ENCODE peak calls at places on chromosomes 6 and 20, in nine cellular contexts. D, R, A, W, P, C, I, T and E are unnamed samples.

GRCh38 chr6:96059586-96059985 is 43.8 kb downstream of the FUT9 start:
- DNase-seq in P (no peak), C (no peak), D (no peak), R (no peak), W (no peak), I (no peak), A (no peak), T (no peak), E (no peak)

GRCh38 chr6:47424436-47424836 is 53.2 kb upstream of the CD2AP start:
- DNase-seq in T (no peak), P (no peak), I (no peak), R (no peak), C (no peak), W (no peak), A (no peak), D (no peak), E (no peak)

GRCh38 chr6:18016698-18017097 is 29.3 kb upstream of the KIF13A start:
- DNase-seq in R (no peak), C (peak), W (no peak), T (no peak), I (no peak), A (no peak), P (no peak), D (no peak), E (no peak)

GRCh38 chr6:107634147-107635057 is 144.5 kb downstream of the SOBP start:
- DNase-seq in R (no peak), T (no peak), P (no peak), D (no peak), A (no peak), W (no peak), I (no peak), C (no peak), E (no peak)

GRCh38 chr6:115969207-115969929 is 91.3 kb downstream of the FRK start:
- DNase-seq in I (no peak), T (no peak), R (no peak), C (no peak), P (no peak), A (no peak), W (no peak), D (peak), E (no peak)

GRCh38 chr6:14269434-14269833 is 151.9 kb downstream of the CD83 start:
- DNase-seq in C (no peak), W (peak), D (no peak), R (no peak), T (no peak), I (no peak), P (no peak), A (no peak), E (no peak)

GRCh38 chr6:32148722-32149576 is 2.8 kb downstream of the PRRT1 start:
- DNase-seq in W (no peak), I (no peak), A (peak), P (peak), C (no peak), T (no peak), R (peak), D (peak), E (no peak)

GRCh38 chr6:15479761-15480160 is 183.1 kb downstream of the DTNBP1 start:
- DNase-seq in R (no peak), P (no peak), T (no peak), C (peak), A (no peak), W (no peak), D (peak), I (no peak), E (no peak)

GRCh38 chr6:46899636-46900035 is 22.1 kb downstream of the ADGRF5 start:
- DNase-seq in C (no peak), I (no peak), T (no peak), W (no peak), R (no peak), P (no peak), A (no peak), D (no peak), E (no peak)

GRCh38 chr6:141421378-141421777 is 711.3 kb upstream of the GJE1 start:
- DNase-seq in I (peak), R (no peak), W (no peak), C (peak), A (no peak), P (no peak), T (no peak), D (no peak), E (no peak)

GRCh38 chr6:52102330-52102932 is 15.0 kb upstream of the PKHD1 start:
- DNase-seq in C (no peak), D (no peak), W (no peak), I (no peak), P (no peak), R (no peak), T (no peak), A (no peak), E (no peak)

GRCh38 chr6:157388924-157389323 is 7.9 kb downstream of the ZDHHC14 start:
- DNase-seq in T (no peak), C (no peak), P (no peak), I (no peak), D (no peak), W (no peak), R (no peak), A (no peak), E (no peak)

GRCh38 chr20:2698186-2698817 is 5.7 kb downstream of the EBF4 start:
- DNase-seq in A (no peak), D (no peak), I (no peak), W (no peak), C (no peak), P (no peak), R (no peak), T (peak), E (peak)

GRCh38 chr6:51108563-51109234 is 290.0 kb downstream of the TFAP2B start:
- DNase-seq in T (no peak), D (no peak), C (peak), R (no peak), A (no peak), P (no peak), W (no peak), I (no peak), E (no peak)

GRCh38 chr6:19771753-19772336 is 65.3 kb upstream of the ID4 start:
- DNase-seq in P (no peak), I (no peak), C (peak), R (no peak), W (no peak), D (no peak), A (no peak), T (no peak), E (no peak)

GRCh38 chr6:26514984-26515383 is 14.9 kb downstream of the BTN1A1 start:
- DNase-seq in T (no peak), W (no peak), R (no peak), A (no peak), D (no peak), P (no peak), C (no peak), I (no peak), E (no peak)

GRCh38 chr20:47011984-47012383 is 117.3 kb downstream of the EYA2 start:
- DNase-seq in D (no peak), T (no peak), R (no peak), C (no peak), W (no peak), A (no peak), P (no peak), I (no peak), E (no peak)

GRCh38 chr20:34362502-34363061 is 491 bp upstream of the ITCH start:
- DNase-seq in A (no peak), I (no peak), W (no peak), C (no peak), T (no peak), D (no peak), P (no peak), R (no peak), E (no peak)

GRCh38 chr20:59902470-59902869 is 31.0 kb downstream of the SYCP2 start:
- DNase-seq in P (no peak), C (no peak), R (no peak), W (no peak), D (no peak), A (no peak), T (no peak), I (no peak), E (no peak)

GRCh38 chr6:33781105-33781975 is 7.6 kb downstream of the LEMD2 start:
- DNase-seq in R (no peak), C (peak), T (no peak), W (no peak), P (no peak), D (peak), I (peak), A (no peak), E (no peak)

GRCh38 chr20:50442526-50442925 is 67.7 kb upstream of the PTPN1 start:
- DNase-seq in C (no peak), T (no peak), W (no peak), D (no peak), I (no peak), P (no peak), A (no peak), R (no peak), E (no peak)

GRCh38 chr20:46701057-46701456 is 8.4 kb upstream of the SLC2A10 start:
- DNase-seq in P (no peak), I (no peak), W (no peak), R (no peak), D (no peak), T (no peak), C (no peak), A (no peak), E (no peak)

GRCh38 chr6:127384007-127384406 is 40.6 kb upstream of the ECHDC1 start:
- DNase-seq in D (no peak), W (no peak), C (no peak), T (no peak), I (no peak), P (no peak), A (no peak), R (no peak), E (no peak)

GRCh38 chr6:2132911-2133310 is 112.5 kb downstream of the GMDS start:
- DNase-seq in C (no peak), A (no peak), P (no peak), I (no peak), W (no peak), D (no peak), T (no peak), R (no peak), E (no peak)

GRCh38 chr6:41635365-41635764 is 2.9 kb upstream of the MDFI start:
- DNase-seq in A (peak), T (peak), P (no peak), W (no peak), D (no peak), I (no peak), R (no peak), C (no peak), E (no peak)

GRCh38 chr6:112029045-112029822 is 24.7 kb upstream of the CCN6 start:
- DNase-seq in A (peak), D (peak), T (no peak), R (peak), P (peak), W (peak), C (peak), I (peak), E (no peak)

GRCh38 chr6:156779206-156780116 is 2.3 kb downstream of the ARID1B start:
- DNase-seq in P (peak), R (peak), A (peak), W (peak), C (no peak), D (peak), T (peak), I (no peak), E (no peak)

GRCh38 chr6:40960784-40961430 is 78.1 kb downstream of the UNC5CL start:
- DNase-seq in D (no peak), A (no peak), W (no peak), T (no peak), I (no peak), P (no peak), C (peak), R (no peak), E (no peak)

GRCh38 chr20:34888468-34888867 is 12.1 kb downstream of the ACSS2 start:
- DNase-seq in A (no peak), W (no peak), C (no peak), D (no peak), P (no peak), T (no peak), I (no peak), R (no peak), E (no peak)

GRCh38 chr6:6872924-6873344 is 234.8 kb upstream of the RREB1 start:
- DNase-seq in I (no peak), R (no peak), D (no peak), C (no peak), W (no peak), P (no peak), A (no peak), T (no peak), E (no peak)

GRCh38 chr20:21767739-21768223 is 62.3 kb downstream of the PAX1 start:
- DNase-seq in W (no peak), C (peak), R (no peak), D (peak), A (peak), I (peak), T (no peak), P (no peak), E (no peak)

GRCh38 chr6:53100561-53100960 is 35.4 kb downstream of the FBXO9 start:
- DNase-seq in R (no peak), I (no peak), C (no peak), D (no peak), T (no peak), W (no peak), A (no peak), P (no peak), E (no peak)

GRCh38 chr6:53101006-53101405 is 35.8 kb downstream of the FBXO9 start:
- DNase-seq in W (no peak), A (no peak), C (no peak), R (no peak), P (no peak), T (no peak), I (no peak), D (no peak), E (no peak)

GRCh38 chr6:53107091-53107490 is 41.5 kb downstream of the GCM1 start:
- DNase-seq in W (no peak), I (no peak), A (no peak), T (no peak), P (no peak), C (peak), D (no peak), R (no peak), E (no peak)

GRCh38 chr6:53104916-53105315 is 39.7 kb downstream of the FBXO9 start:
- DNase-seq in D (no peak), P (no peak), T (no peak), R (no peak), W (no peak), C (no peak), A (no peak), I (no peak), E (no peak)

DNA sequence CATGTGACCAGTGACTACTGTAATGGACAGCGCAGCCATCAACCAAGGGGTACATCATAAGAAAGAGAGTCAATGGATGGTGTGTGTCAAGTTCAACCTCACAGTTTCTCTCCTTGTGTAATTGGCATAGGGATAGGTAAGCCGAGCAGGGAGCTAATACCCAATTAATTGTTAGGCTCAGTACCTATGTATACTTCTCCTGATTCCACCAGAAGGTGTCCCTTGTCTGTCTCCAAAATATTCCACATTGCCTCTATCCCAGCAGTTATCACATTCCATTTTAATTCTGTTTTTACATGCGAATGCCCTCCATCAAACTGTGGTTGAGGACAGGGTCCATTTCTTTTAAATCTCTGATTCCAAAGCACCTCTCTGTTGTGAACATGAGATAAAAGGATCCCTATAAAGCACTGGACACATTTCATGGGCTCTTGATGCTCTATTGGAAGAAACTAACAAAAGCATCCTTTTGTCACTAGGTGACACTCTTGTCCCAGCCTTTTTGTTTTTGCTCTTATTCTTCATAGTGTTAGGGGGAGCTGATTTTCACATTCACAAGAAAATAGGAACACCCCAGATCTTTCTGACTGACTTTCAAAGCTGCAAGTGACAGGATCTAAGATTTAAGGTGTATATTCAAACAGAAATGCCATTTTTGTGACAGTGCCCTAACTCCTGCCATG is 38.9 kb downstream of the FBXO9 start:
- DNase-seq in C (peak), I (no peak), R (no peak), A (no peak), P (no peak), D (no peak), W (no peak), T (no peak), E (no peak)
- TF ChIP-seq CTCF in C (peak), I (peak), R (no peak), A (no peak), P (no peak), D (no peak), W (peak), T (peak), E (no peak)

GRCh38 chr6:135608031-135608430 is 110.5 kb upstream of the AHI1 start:
- DNase-seq in A (no peak), C (no peak), T (no peak), D (no peak), P (no peak), I (no peak), W (no peak), R (no peak), E (no peak)

GRCh38 chr6:135603249-135603648 is 105.7 kb upstream of the AHI1 start:
- DNase-seq in A (no peak), W (no peak), T (no peak), I (no peak), P (no peak), C (no peak), D (no peak), R (no peak), E (no peak)

GRCh38 chr6:135604035-135604865 is 106.7 kb upstream of the AHI1 start:
- DNase-seq in P (no peak), W (no peak), I (no peak), A (no peak), R (no peak), D (no peak), T (no peak), C (no peak), E (no peak)

GRCh38 chr6:135605278-135605790 is 107.8 kb upstream of the AHI1 start:
- DNase-seq in T (no peak), A (no peak), C (no peak), W (no peak), D (no peak), R (no peak), I (no peak), P (no peak), E (no peak)

GRCh38 chr6:135606392-135606791 is 108.9 kb upstream of the AHI1 start:
- DNase-seq in I (no peak), R (no peak), W (no peak), P (no peak), D (no peak), T (no peak), A (no peak), C (no peak), E (no peak)
- H3K27ac ChIP-seq in I (no peak), R (no peak), W (no peak), P (no peak), D (no peak), T (no peak), A (no peak), C (no peak), E (no peak)

GRCh38 chr20:63295422-63295821 is 2.4 kb downstream of the COL20A1 start:
- DNase-seq in W (no peak), P (peak), A (no peak), I (no peak), C (no peak), R (no peak), T (no peak), D (no peak), E (no peak)
- TF ChIP-seq CTCF in W (peak), P (no peak), A (no peak), I (peak), C (peak), R (no peak), T (no peak), D (no peak), E (no peak)

GRCh38 chr20:36754656-36755222 is 8.8 kb upstream of the NDRG3 start:
- DNase-seq in D (peak), I (peak), W (peak), A (no peak), P (peak), T (peak), C (peak), R (peak), E (no peak)
- H3K27ac ChIP-seq in D (no peak), I (no peak), W (no peak), A (peak), P (no peak), T (peak), C (no peak), R (no peak), E (no peak)

GRCh38 chr6:79946242-79946641 is 1.1 kb downstream of the ELOVL4 start:
- DNase-seq in I (peak), C (peak), D (no peak), P (no peak), W (peak), A (no peak), T (no peak), R (no peak), E (no peak)
- TF ChIP-seq CTCF in I (no peak), C (peak), D (no peak), P (peak), W (peak), A (no peak), T (no peak), R (peak), E (no peak)